ENCODE peak calls at places on chromosomes 16 and 17, in nine cellular contexts. T is stimulated activated CD8-positive, alpha-beta memory T cell treated with anti-CD3 and anti-CD28 coated beads, Interleukin-15, amount 100 ng/mL, for 4 hours; S is stimulated activated CD4-positive, alpha-beta T cell treated with anti-CD3 and anti-CD28 coated beads, Interleukin-4, amount 100 ng/mL, for 24 hours; F is ureter; K is HCEC 1CT; N is prostate gland; D is sciatic nerve; Y is NCI-H1092; U is amygdala. M is an unnamed sample.

GRCh38 chr16:52435573-52435972 is 111.4 kb downstream of the TOX3 start:
- DNase-seq in T (no peak), S (no peak), F (no peak), K (no peak), N (no peak), D (no peak), Y (peak; percentile 93), U (no peak), M (no peak)

GRCh38 chr17:50344712-50345380 is 1.1 kb upstream of the XYLT2 start:
- DNase-seq in T (no peak), S (no peak), F (no peak), K (no peak), N (no peak), D (no peak), Y (no peak), U (no peak), M (no peak)

GRCh38 chr16:21242756-21243155 is 9.3 kb downstream of the ANKS4B start:
- DNase-seq in T (no peak), S (no peak), F (no peak), K (no peak), N (no peak), D (no peak), Y (no peak), U (no peak), M (no peak)

GRCh38 chr17:81330884-81331245 is 35.8 kb upstream of the SLC38A10 start:
- DNase-seq in T (no peak), S (no peak), F (no peak), K (no peak), N (no peak), D (no peak), Y (no peak), U (no peak), M (no peak)

GRCh38 chr17:6126768-6127167 is 56.6 kb downstream of the WSCD1 start:
- DNase-seq in T (no peak), S (no peak), F (no peak), K (no peak), N (no peak), D (no peak), Y (no peak), U (no peak), M (no peak)

GRCh38 chr17:81453049-81453448 is 57.8 kb downstream of the BAHCC1 start:
- DNase-seq in T (no peak), S (no peak), F (no peak), K (no peak), N (no peak), D (no peak), Y (peak; percentile 65), U (peak; percentile 18), M (no peak)

GRCh38 chr17:8846768-8847211 is 20.7 kb downstream of the PIK3R6 start:
- DNase-seq in T (no peak), S (no peak), F (no peak), K (no peak), N (no peak), D (peak; percentile 31), Y (no peak), U (no peak), M (peak; percentile 25)

GRCh38 chr17:74305865-74306654 is 20.0 kb upstream of the KIF19 start:
- DNase-seq in T (no peak), S (no peak), F (no peak), K (no peak), N (no peak), D (no peak), Y (peak; percentile 43), U (no peak), M (no peak)

GRCh38 chr17:31581022-31581483 is 189.6 kb downstream of the RAB11FIP4 start:
- DNase-seq in T (no peak), S (no peak), F (peak; percentile 89), K (peak; percentile 75), N (peak; percentile 85), D (peak; percentile 75), Y (peak; percentile 56), U (peak; percentile 78), M (peak; percentile 85)

GRCh38 chr17:65167581-65167980 is 30.4 kb downstream of the RGS9 start:
- DNase-seq in T (no peak), S (no peak), F (no peak), K (no peak), N (no peak), D (no peak), Y (no peak), U (no peak), M (no peak)

GRCh38 chr17:3965123-3965800 is 1.0 kb upstream of the ATP2A3 start:
- DNase-seq in T (peak; percentile 31), S (peak; percentile 71), F (peak; percentile 82), K (peak; percentile 34), N (peak; percentile 62), D (no peak), Y (peak; percentile 54), U (no peak), M (no peak)

GRCh38 chr17:17580662-17581470 is 10.6 kb downstream of the PEMT start:
- DNase-seq in T (no peak), S (no peak), F (no peak), K (no peak), N (no peak), D (peak; percentile 68), Y (no peak), U (no peak), M (no peak)

GRCh38 chr17:79177877-79178276 is 103.3 kb downstream of the ENGASE start:
- DNase-seq in T (no peak), S (no peak), F (no peak), K (no peak), N (no peak), D (no peak), Y (no peak), U (no peak), M (no peak)

GRCh38 chr17:36928450-36929125 is 8.7 kb upstream of the LHX1 start:
- DNase-seq in T (no peak), S (no peak), F (no peak), K (no peak), N (no peak), D (no peak), Y (no peak), U (no peak), M (no peak)

GRCh38 chr17:58391302-58391984 is 25.9 kb downstream of the RNF43 start:
- DNase-seq in T (no peak), S (no peak), F (peak; percentile 86), K (no peak), N (peak; percentile 99), D (no peak), Y (peak; percentile 83), U (no peak), M (peak; percentile 97)

GRCh38 chr16:48523415-48524204 is 86.4 kb downstream of the N4BP1 start:
- DNase-seq in T (no peak), S (no peak), F (no peak), K (no peak), N (no peak), D (peak; percentile 33), Y (no peak), U (no peak), M (no peak)

GRCh38 chr16:57380671-57381462 is 8.6 kb downstream of the CX3CL1 start:
- DNase-seq in T (no peak), S (no peak), F (no peak), K (no peak), N (no peak), D (no peak), Y (peak; percentile 6), U (peak; percentile 26), M (no peak)

GRCh38 chr17:5585814-5586558 is 1.7 kb upstream of the NLRP1 start:
- DNase-seq in T (no peak), S (peak; percentile 16), F (peak; percentile 46), K (no peak), N (no peak), D (no peak), Y (no peak), U (no peak), M (no peak)

GRCh38 chr17:1492249-1493206 is at the start of gene MYO1C:
- DNase-seq in T (no peak), S (no peak), F (no peak), K (no peak), N (no peak), D (no peak), Y (no peak), U (no peak), M (no peak)

GRCh38 chr16:59470556-59470955 is 736.4 kb upstream of the GOT2 start:
- DNase-seq in T (no peak), S (no peak), F (no peak), K (no peak), N (no peak), D (no peak), Y (no peak), U (no peak), M (no peak)

GRCh38 chr16:12009462-12009861 is 32.9 kb downstream of the SNX29 start:
- DNase-seq in T (no peak), S (no peak), F (no peak), K (no peak), N (no peak), D (no peak), Y (no peak), U (peak; percentile 32), M (no peak)

GRCh38 chr17:38509772-38510423 is 81.6 kb downstream of the ARHGAP23 start:
- DNase-seq in T (no peak), S (no peak), F (no peak), K (no peak), N (no peak), D (no peak), Y (no peak), U (no peak), M (no peak)

GRCh38 chr17:427327-427726 is 74.7 kb upstream of the RPH3AL start:
- DNase-seq in T (no peak), S (no peak), F (no peak), K (no peak), N (no peak), D (no peak), Y (no peak), U (no peak), M (no peak)

GRCh38 chr16:50246299-50247122 is 19.8 kb upstream of the ADCY7 start:
- DNase-seq in T (no peak), S (no peak), F (no peak), K (no peak), N (no peak), D (peak; percentile 67), Y (no peak), U (no peak), M (no peak)

GRCh38 chr17:39551879-39552278 is 55.8 kb downstream of the NEUROD2 start:
- DNase-seq in T (no peak), S (no peak), F (no peak), K (no peak), N (no peak), D (no peak), Y (no peak), U (no peak), M (no peak)

GRCh38 chr17:83152221-83152744 is 72.9 kb downstream of the METRNL start:
- DNase-seq in T (no peak), S (no peak), F (no peak), K (no peak), N (no peak), D (no peak), Y (no peak), U (no peak), M (no peak)

GRCh38 chr17:21358682-21359482 is 17.3 kb upstream of the KCNJ12 start:
- DNase-seq in T (no peak), S (no peak), F (no peak), K (no peak), N (no peak), D (no peak), Y (no peak), U (no peak), M (no peak)

GRCh38 chr17:65472602-65473001 is 88.8 kb downstream of the AXIN2 start:
- DNase-seq in T (no peak), S (no peak), F (no peak), K (peak; percentile 52), N (no peak), D (no peak), Y (no peak), U (peak; percentile 7), M (no peak)

GRCh38 chr17:40910441-40910841 is 25.4 kb upstream of the KRT20 start:
- DNase-seq in T (no peak), S (no peak), F (no peak), K (peak; percentile 20), N (peak; percentile 48), D (no peak), Y (no peak), U (no peak), M (no peak)

GRCh38 chr17:2157081-2157480 is 102.2 kb downstream of the HIC1 start:
- DNase-seq in T (no peak), S (no peak), F (no peak), K (no peak), N (no peak), D (no peak), Y (no peak), U (no peak), M (no peak)